ENCODE peak calls at places on chromosome 18, in five cellular contexts. G, S, E, W and Q are unnamed samples.

GRCh38 chr18:14974576-14974975 is 226.6 kb downstream of the ANKRD30B start:
- DNase-seq in G (peak), S (no peak), E (no peak), W (no peak), Q (no peak)

GRCh38 chr18:54255141-54255540 is 14.2 kb upstream of the POLI start:
- DNase-seq in G (no peak), S (no peak), E (no peak), W (no peak), Q (no peak)

GRCh38 chr18:4586729-4587128 is 131.6 kb upstream of the DLGAP1 start:
- DNase-seq in G (no peak), S (no peak), E (no peak), W (no peak), Q (no peak)

GRCh38 chr18:51028201-51028805 is 1.7 kb upstream of the SMAD4 start:
- DNase-seq in G (no peak), S (no peak), E (no peak), W (peak), Q (peak)

GRCh38 chr18:51070545-51070944 is 40.5 kb downstream of the SMAD4 start:
- DNase-seq in G (no peak), S (no peak), E (peak), W (no peak), Q (peak)

GRCh38 chr18:57051586-57052044 is 95.3 kb upstream of the BOD1L2 start:
- DNase-seq in G (no peak), S (no peak), E (no peak), W (no peak), Q (no peak)

GRCh38 chr18:52499018-52499417 is 159.0 kb downstream of the DCC start:
- DNase-seq in G (no peak), S (no peak), E (no peak), W (no peak), Q (no peak)

GRCh38 chr18:66682855-66683322 is 79.0 kb upstream of the CDH19 start:
- DNase-seq in G (no peak), S (no peak), E (peak), W (no peak), Q (no peak)

GRCh38 chr18:48168861-48169260 is 238.4 kb upstream of the SMAD2 start:
- DNase-seq in G (no peak), S (no peak), E (no peak), W (no peak), Q (no peak)

GRCh38 chr18:42636309-42636708 is 479.2 kb downstream of the RIT2 start:
- DNase-seq in G (no peak), S (no peak), E (no peak), W (no peak), Q (no peak)

GRCh38 chr18:2857491-2858063 is 10.8 kb downstream of the EMILIN2 start:
- DNase-seq in G (peak), S (no peak), E (peak), W (no peak), Q (peak)

GRCh38 chr18:48951448-48952286 is 902 bp upstream of the SMAD7 start:
- DNase-seq in G (peak), S (peak), E (peak), W (peak), Q (peak)

GRCh38 chr18:63284173-63284765 is 35.3 kb downstream of the BCL2 start:
- DNase-seq in G (no peak), S (no peak), E (no peak), W (no peak), Q (no peak)

GRCh38 chr18:65592419-65592818 is 158.4 kb upstream of the CDH7 start:
- DNase-seq in G (no peak), S (no peak), E (no peak), W (no peak), Q (no peak)

GRCh38 chr18:5197032-5197434 is at the start of gene AKAIN1:
- DNase-seq in G (no peak), S (peak), E (peak), W (no peak), Q (peak)

GRCh38 chr18:30451976-30452375 is 590.6 kb downstream of the DSC3 start:
- DNase-seq in G (no peak), S (no peak), E (no peak), W (no peak), Q (no peak)

GRCh38 chr18:76592981-76593381 is 97.9 kb upstream of the ZNF516 start:
- DNase-seq in G (no peak), S (no peak), E (peak), W (no peak), Q (no peak)

GRCh38 chr18:55920063-55920462 is 332.1 kb upstream of the TCF4 start:
- DNase-seq in G (no peak), S (no peak), E (no peak), W (no peak), Q (no peak)
- TF ChIP-seq CTCF in G (no peak), S (no peak), E (no peak), W (no peak), Q (no peak)

DNA sequence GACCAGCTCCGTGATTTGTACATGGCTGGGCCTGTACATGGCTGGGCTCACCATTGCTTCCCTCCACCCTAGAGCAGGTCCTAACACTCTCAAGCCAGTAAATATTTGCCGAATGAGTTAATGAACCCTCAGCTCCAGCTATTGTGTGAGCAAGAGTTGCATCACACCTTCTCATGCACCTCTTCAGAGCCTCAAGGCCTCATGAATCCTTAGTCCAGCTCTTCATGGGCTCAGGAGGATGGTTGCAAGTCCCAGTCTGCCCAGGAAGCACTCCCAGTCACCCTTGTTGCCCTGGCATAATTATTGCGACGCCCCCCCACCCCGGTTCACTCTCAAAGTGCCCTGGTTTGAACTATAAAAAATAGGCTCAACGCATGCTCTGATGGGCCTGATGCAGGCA is 30.1 kb upstream of the GNAL start:
- DNase-seq in G (no peak), S (no peak), E (no peak), W (no peak), Q (no peak)
- TF ChIP-seq CTCF in G (no peak), S (no peak), E (no peak), W (no peak), Q (no peak)

GRCh38 chr18:80037300-80037699 is 3.1 kb downstream of the RBFA start:
- DNase-seq in G (no peak), S (no peak), E (no peak), W (no peak), Q (no peak)

GRCh38 chr18:80033181-80034067 is 810 bp upstream of the RBFA start:
- DNase-seq in G (peak), S (no peak), E (peak), W (no peak), Q (peak)

GRCh38 chr18:80035997-80036396 is 1.8 kb downstream of the RBFA start:
- DNase-seq in G (no peak), S (no peak), E (no peak), W (no peak), Q (no peak)

GRCh38 chr18:80034852-80035406 is 695 bp downstream of the RBFA start:
- DNase-seq in G (no peak), S (no peak), E (peak), W (no peak), Q (peak)

DNA sequence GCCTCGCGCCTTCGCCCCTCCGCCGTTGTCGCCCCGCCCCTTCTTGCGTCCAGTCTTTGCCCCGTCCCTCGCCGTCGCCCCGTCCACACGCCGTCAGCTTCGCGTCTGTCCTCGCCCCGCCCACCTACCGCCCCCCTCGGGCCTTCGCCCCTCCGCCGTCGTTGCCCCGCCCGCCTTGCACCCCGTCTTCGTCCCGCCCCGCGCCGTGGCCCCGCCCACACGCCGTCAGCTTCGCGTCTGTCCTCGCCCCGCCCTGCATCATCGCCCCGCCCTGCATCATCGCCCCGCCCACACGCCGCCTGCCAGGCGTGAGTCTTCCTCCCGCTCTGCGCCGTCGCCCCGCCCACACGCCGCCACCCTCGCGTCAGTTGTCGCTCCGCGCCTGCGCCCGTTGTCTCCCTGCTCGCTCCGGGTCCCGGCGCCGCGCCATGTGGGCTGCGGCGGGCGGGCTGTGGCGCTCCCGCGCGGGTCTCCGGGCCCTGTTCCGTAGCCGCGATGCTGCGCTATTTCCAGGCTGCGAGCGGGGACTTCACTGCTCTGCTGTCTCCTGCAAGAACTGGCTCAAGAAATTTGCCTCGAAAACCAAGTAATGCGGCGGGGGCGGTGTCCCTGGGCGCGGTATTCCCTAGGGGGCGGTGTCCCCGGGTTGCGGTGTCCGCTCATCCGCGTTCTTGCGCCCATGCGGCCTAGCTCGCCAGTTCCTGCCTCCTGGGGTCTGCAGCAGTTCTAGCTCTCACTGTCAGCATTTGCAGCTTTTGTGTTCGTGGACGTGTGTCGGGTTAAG is at the start of gene RBFA:
- DNase-seq in G (peak), S (peak), E (peak), W (peak), Q (peak)
- TF ChIP-seq CTCF in G (peak), S (peak), E (no peak), W (peak), Q (no peak)

GRCh38 chr18:74029161-74029560 is 118.5 kb downstream of the FBXO15 start:
- DNase-seq in G (no peak), S (no peak), E (no peak), W (no peak), Q (no peak)

GRCh38 chr18:74019864-74020263 is 127.8 kb downstream of the FBXO15 start:
- DNase-seq in G (no peak), S (no peak), E (no peak), W (no peak), Q (no peak)

GRCh38 chr18:74023220-74023619 is 124.4 kb downstream of the FBXO15 start:
- DNase-seq in G (no peak), S (no peak), E (no peak), W (no peak), Q (no peak)
- TF ChIP-seq CTCF in G (no peak), S (no peak), E (no peak), W (no peak), Q (no peak)

DNA sequence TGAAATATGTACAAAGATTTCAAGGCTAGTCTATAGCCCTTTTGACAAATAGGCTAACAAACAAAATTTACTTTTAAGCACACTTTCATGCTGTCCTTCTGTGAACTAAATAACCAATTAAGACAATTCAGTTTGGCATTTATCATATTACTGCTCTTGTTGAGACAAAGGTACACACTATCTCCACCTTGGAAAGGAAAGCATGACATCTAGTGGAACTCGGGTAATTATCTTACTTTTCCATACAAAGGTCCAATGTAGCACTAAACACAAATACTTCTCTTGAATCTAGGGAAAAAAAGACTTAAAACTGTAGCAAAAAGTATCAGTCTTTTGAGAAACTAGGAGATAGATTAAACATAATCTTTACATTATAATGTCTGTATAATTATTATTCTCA is 125.0 kb upstream of the CD226 start:
- DNase-seq in G (no peak), S (no peak), E (peak), W (no peak), Q (peak)
- TF ChIP-seq CTCF in G (peak), S (no peak), E (peak), W (no peak), Q (peak)